ENCODE peak calls at places on chromosome 10, in eight cellular contexts. F is left colon; J is NCI-H146; W is GM12892; B is sciatic nerve; Z is NCI-H1092; U is stimulated activated CD4-positive, alpha-beta T cell treated with anti-CD3 and anti-CD28 coated beads, Interleukin-2, amount 100 ng/mL, for 24 hours; L is NCI-H2081. H is an unnamed sample.

GRCh38 chr10:78912361-78913218 is 156.2 kb upstream of the ZMIZ1 start:
- DNase-seq in L (no peak), U (no peak), F (no peak), Z (no peak), J (no peak), W (no peak), B (no peak), H (no peak)

GRCh38 chr10:103566536-103566935 is 73.0 kb downstream of the NEURL1 start:
- DNase-seq in W (no peak), Z (no peak), L (no peak), B (no peak), U (no peak), F (no peak), J (no peak), H (no peak)

GRCh38 chr10:80357804-80358125 is 1.2 kb downstream of the DYDC2 start:
- DNase-seq in B (no peak), U (no peak), Z (no peak), J (no peak), L (no peak), F (no peak), W (no peak), H (no peak)

GRCh38 chr10:18658301-18658991 is 785 bp upstream of the ARL5B start:
- DNase-seq in B (no peak), U (no peak), J (peak; percentile 38), Z (no peak), W (no peak), F (no peak), L (no peak), H (no peak)

GRCh38 chr10:11830836-11831519 is 7.8 kb downstream of the PROSER2 start:
- DNase-seq in B (no peak), U (no peak), W (no peak), F (no peak), J (peak; percentile 20), Z (no peak), L (no peak), H (no peak)

GRCh38 chr10:69218831-69219230 is 1.3 kb upstream of the HKDC1 start:
- DNase-seq in J (no peak), Z (no peak), F (no peak), L (no peak), W (no peak), B (no peak), U (no peak), H (no peak)

GRCh38 chr10:106942035-106942662 is 222.4 kb downstream of the SORCS1 start:
- DNase-seq in B (no peak), Z (no peak), L (no peak), U (no peak), J (no peak), F (no peak), W (no peak), H (no peak)

GRCh38 chr10:50393784-50394183 is 142.5 kb upstream of the ASAH2 start:
- DNase-seq in B (no peak), L (no peak), Z (no peak), J (no peak), W (no peak), U (no peak), F (no peak), H (no peak)

GRCh38 chr10:75623310-75623940 is 192.0 kb downstream of the LRMDA start:
- DNase-seq in B (no peak), Z (no peak), L (peak; percentile 31), J (peak; percentile 42), U (no peak), W (no peak), F (no peak), H (no peak)

GRCh38 chr10:22230331-22230833 is 12.6 kb upstream of the EBLN1 start:
- DNase-seq in Z (peak; percentile 35), L (peak; percentile 60), F (no peak), B (no peak), W (no peak), J (peak; percentile 12), U (no peak), H (peak; percentile 15)

GRCh38 chr10:107129013-107129412 is 35.5 kb downstream of the SORCS1 start:
- DNase-seq in J (no peak), W (no peak), F (no peak), L (no peak), U (no peak), Z (no peak), B (no peak), H (no peak)

GRCh38 chr10:90306187-90306586 is 551.7 kb downstream of the HTR7 start:
- DNase-seq in F (no peak), J (no peak), Z (no peak), B (no peak), U (no peak), W (no peak), L (peak; percentile 5), H (no peak)

GRCh38 chr10:47366056-47366631 is 17.9 kb downstream of the ZNF488 start:
- DNase-seq in Z (no peak), J (no peak), L (no peak), W (no peak), U (no peak), B (peak; percentile 18), F (no peak), H (no peak)

GRCh38 chr10:31650010-31650409 is 278.6 kb downstream of the ARHGAP12 start:
- DNase-seq in U (no peak), J (no peak), Z (no peak), L (no peak), F (peak; percentile 62), B (peak; percentile 88), W (no peak), H (peak; percentile 50)